ENCODE peak calls at places on chromosomes 5 and 9, in eight cellular contexts. Q is neuronal stem cell; R is CD8-positive, alpha-beta T cell; M is cardiac muscle cell; A is pancreas; P is adrenal gland; N is tibial artery; Z is brain microvascular endothelial cell. Y is an unnamed sample.

GRCh38 chr5:10543585-10544040 is 20.3 kb upstream of the ANKRD33B start:
- DNase-seq in R (no peak), N (no peak), A (no peak), Q (no peak), Z (no peak), P (no peak), M (no peak), Y (no peak)

GRCh38 chr9:83106272-83106671 is 43.3 kb upstream of the RASEF start:
- DNase-seq in Q (no peak), Z (no peak), P (no peak), A (no peak), R (no peak), N (no peak), M (no peak), Y (no peak)

GRCh38 chr5:73170522-73170921 is 2.5 kb upstream of the TMEM174 start:
- DNase-seq in A (no peak), P (no peak), Q (peak), Z (no peak), R (no peak), M (peak), N (no peak), Y (no peak)

GRCh38 chr5:15664961-15665360 is 165.0 kb downstream of the FBXL7 start:
- DNase-seq in Q (no peak), N (no peak), M (no peak), Z (peak), A (no peak), P (no peak), R (no peak), Y (no peak)

GRCh38 chr9:20356392-20357206 is 265.7 kb downstream of the MLLT3 start:
- DNase-seq in Q (peak), Z (peak), M (peak), R (peak), P (peak), N (peak), A (peak), Y (peak)

GRCh38 chr5:149141224-149141956 is at the start of gene ABLIM3:
- DNase-seq in N (peak), M (peak), Q (peak), A (no peak), R (peak), P (peak), Z (peak), Y (peak)

GRCh38 chr5:62281411-62281810 is 24.6 kb upstream of the KIF2A start:
- DNase-seq in P (no peak), N (no peak), M (no peak), R (no peak), Q (no peak), Z (no peak), A (no peak), Y (no peak)

GRCh38 chr5:154708845-154709244 is 46.3 kb upstream of the LARP1 start:
- DNase-seq in M (no peak), N (no peak), P (no peak), A (no peak), R (no peak), Q (no peak), Z (no peak), Y (no peak)

GRCh38 chr9:16928179-16928945 is 57.9 kb upstream of the BNC2 start:
- DNase-seq in M (no peak), R (no peak), Q (no peak), N (no peak), P (no peak), A (no peak), Z (peak), Y (no peak)

GRCh38 chr5:89003563-89004036 is 120.6 kb upstream of the MEF2C start:
- DNase-seq in Q (no peak), N (no peak), P (no peak), R (no peak), M (no peak), Z (no peak), A (no peak), Y (no peak)

GRCh38 chr5:133406632-133407276 is 205.6 kb downstream of the FSTL4 start:
- DNase-seq in R (peak), Z (no peak), N (no peak), M (no peak), Q (no peak), A (no peak), P (no peak), Y (no peak)

GRCh38 chr9:27514551-27514950 is 9.5 kb upstream of the IFNK start:
- DNase-seq in Z (no peak), P (no peak), M (peak), A (peak), N (peak), Q (no peak), R (no peak), Y (no peak)

GRCh38 chr9:97398999-97399758 is 12.7 kb upstream of the TDRD7 start:
- DNase-seq in Q (no peak), N (peak), A (peak), R (peak), Z (peak), M (peak), P (peak), Y (peak)

GRCh38 chr5:77266291-77266690 is 55.8 kb downstream of the PDE8B start:
- DNase-seq in Z (peak), P (no peak), R (no peak), A (no peak), Q (no peak), M (no peak), N (no peak), Y (no peak)

GRCh38 chr9:89422151-89422918 is 75.6 kb downstream of the SEMA4D start:
- DNase-seq in Q (no peak), Z (peak), R (no peak), P (no peak), M (peak), A (no peak), N (no peak), Y (no peak)

GRCh38 chr5:37834542-37835399 is 5.1 kb downstream of the GDNF start:
- DNase-seq in A (no peak), R (no peak), Z (no peak), P (no peak), M (no peak), Q (no peak), N (no peak), Y (no peak)

GRCh38 chr9:91844170-91844569 is 105.9 kb downstream of the ROR2 start:
- DNase-seq in R (no peak), Q (no peak), N (peak), P (no peak), Z (no peak), A (no peak), M (no peak), Y (peak)

GRCh38 chr9:8437259-8437658 is 637.7 kb upstream of the DMAC1 start:
- DNase-seq in M (no peak), R (no peak), A (no peak), Z (no peak), Q (no peak), N (no peak), P (no peak), Y (no peak)

GRCh38 chr9:123601828-123602227 is 245.8 kb downstream of the CRB2 start:
- DNase-seq in A (no peak), P (no peak), Z (no peak), N (no peak), Q (no peak), R (no peak), M (no peak), Y (no peak)

GRCh38 chr5:75062925-75063531 is 10.7 kb upstream of the GCNT4 start:
- DNase-seq in M (no peak), R (no peak), N (no peak), A (no peak), Z (no peak), P (no peak), Q (no peak), Y (no peak)

GRCh38 chr5:100469780-100470179 is 65.4 kb upstream of the FAM174A start:
- DNase-seq in M (no peak), R (no peak), P (no peak), N (no peak), Z (no peak), A (no peak), Q (no peak), Y (no peak)

GRCh38 chr9:127112683-127113539 is 9.5 kb downstream of the ANGPTL2 start:
- DNase-seq in M (no peak), R (no peak), Z (no peak), N (no peak), A (no peak), Q (no peak), P (no peak), Y (no peak)

GRCh38 chr5:149002053-149002452 is 60.8 kb downstream of the SH3TC2 start:
- DNase-seq in N (no peak), M (peak), Q (peak), R (no peak), Z (peak), P (no peak), A (peak), Y (peak)

GRCh38 chr9:130766031-130766903 is 68.8 kb upstream of the ABL1 start:
- DNase-seq in Z (no peak), P (no peak), N (no peak), A (no peak), R (no peak), Q (no peak), M (no peak), Y (no peak)
- H3K27ac ChIP-seq in Z (peak), P (no peak), N (peak), A (no peak), R (no peak), Q (no peak), M (peak), Y (no peak)

DNA sequence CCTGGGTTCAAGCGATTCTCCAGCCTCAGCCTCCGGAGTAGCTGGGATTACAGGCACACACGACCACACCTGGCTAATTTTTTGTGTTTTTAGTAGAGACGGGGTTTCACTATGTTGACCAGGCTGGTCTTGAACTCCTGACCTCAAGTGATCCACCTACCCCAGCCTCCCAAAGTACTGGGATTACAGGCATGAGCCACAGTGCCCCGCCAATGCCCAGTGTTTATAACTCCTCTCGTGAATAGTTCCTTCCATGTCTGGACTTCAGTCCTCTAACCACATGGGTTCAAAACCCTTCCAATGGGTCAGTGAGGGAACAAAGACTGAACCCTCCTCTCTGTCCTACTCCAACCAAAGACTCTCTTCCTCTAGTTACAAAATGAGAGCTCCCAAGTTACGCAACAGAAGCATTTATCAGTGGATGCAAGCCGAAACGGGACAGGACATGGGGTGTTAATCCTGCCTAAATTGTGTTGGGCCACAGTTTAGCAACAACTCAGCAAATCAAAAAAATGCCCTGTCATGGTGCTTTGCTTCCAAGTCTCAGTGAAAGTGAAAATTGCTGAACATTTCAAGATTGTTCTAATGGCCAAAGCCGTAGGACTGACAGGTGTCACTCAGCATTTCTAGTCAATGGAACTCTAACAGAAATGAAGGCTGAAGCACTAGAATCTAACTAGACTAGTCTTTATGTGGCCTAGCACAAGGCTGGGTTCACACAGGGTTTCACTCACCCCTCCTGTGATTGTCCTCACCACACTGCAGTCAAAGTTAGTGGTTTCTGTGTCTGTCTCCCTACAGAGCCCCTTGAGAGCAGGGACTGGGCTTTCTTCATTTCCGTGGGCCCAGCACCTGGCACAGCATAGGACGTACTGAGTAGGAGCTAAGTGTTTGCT is 3.2 kb upstream of the TMEM245 start:
- DNase-seq in M (peak), P (no peak), N (no peak), Z (no peak), R (no peak), A (no peak), Q (no peak), Y (no peak)
- H3K27ac ChIP-seq in M (no peak), P (no peak), N (no peak), Z (no peak), R (no peak), A (no peak), Q (no peak), Y (no peak)

GRCh38 chr9:34376596-34377401 is at the start of gene MYORG:
- DNase-seq in Z (peak), R (peak), N (peak), A (peak), M (peak), Q (peak), P (peak), Y (peak)
- H3K27ac ChIP-seq in Z (no peak), R (peak), N (peak), A (peak), M (no peak), Q (no peak), P (peak), Y (peak)

GRCh38 chr9:130987054-130987453 is 21.9 kb upstream of the LAMC3 start:
- DNase-seq in Z (no peak), M (no peak), N (no peak), R (no peak), P (no peak), A (no peak), Q (no peak), Y (no peak)

GRCh38 chr9:130987738-130988399 is 21.1 kb upstream of the LAMC3 start:
- DNase-seq in R (no peak), A (no peak), Q (no peak), N (no peak), Z (no peak), M (no peak), P (no peak), Y (no peak)

GRCh38 chr9:130989391-130989790 is 19.6 kb upstream of the LAMC3 start:
- DNase-seq in Q (no peak), R (no peak), P (no peak), M (no peak), A (no peak), N (no peak), Z (no peak), Y (no peak)

GRCh38 chr9:130988905-130989304 is 20.1 kb upstream of the LAMC3 start:
- DNase-seq in R (no peak), N (no peak), M (no peak), A (no peak), Q (no peak), Z (no peak), P (no peak), Y (no peak)

DNA sequence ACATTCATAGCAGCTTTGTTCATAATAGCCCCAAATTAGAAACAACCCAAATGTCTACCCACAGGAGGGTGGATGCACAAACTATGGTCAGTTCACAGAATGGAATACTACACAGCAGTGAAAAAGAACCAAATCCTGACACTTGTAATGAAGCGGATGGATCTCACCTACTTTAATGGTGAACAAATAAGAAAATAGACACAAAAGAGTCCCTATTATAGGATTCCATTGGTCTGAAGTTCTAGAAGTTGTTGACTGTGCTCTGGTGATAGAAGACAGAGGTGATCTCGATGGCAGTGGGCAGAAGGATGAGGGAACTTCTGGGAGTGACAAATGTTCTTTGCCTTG is 20.6 kb upstream of the LAMC3 start:
- DNase-seq in N (no peak), Z (no peak), Q (no peak), A (no peak), M (no peak), P (no peak), R (no peak), Y (no peak)
- H3K27ac ChIP-seq in N (no peak), Z (no peak), Q (no peak), A (no peak), M (no peak), P (no peak), R (no peak), Y (no peak)

DNA sequence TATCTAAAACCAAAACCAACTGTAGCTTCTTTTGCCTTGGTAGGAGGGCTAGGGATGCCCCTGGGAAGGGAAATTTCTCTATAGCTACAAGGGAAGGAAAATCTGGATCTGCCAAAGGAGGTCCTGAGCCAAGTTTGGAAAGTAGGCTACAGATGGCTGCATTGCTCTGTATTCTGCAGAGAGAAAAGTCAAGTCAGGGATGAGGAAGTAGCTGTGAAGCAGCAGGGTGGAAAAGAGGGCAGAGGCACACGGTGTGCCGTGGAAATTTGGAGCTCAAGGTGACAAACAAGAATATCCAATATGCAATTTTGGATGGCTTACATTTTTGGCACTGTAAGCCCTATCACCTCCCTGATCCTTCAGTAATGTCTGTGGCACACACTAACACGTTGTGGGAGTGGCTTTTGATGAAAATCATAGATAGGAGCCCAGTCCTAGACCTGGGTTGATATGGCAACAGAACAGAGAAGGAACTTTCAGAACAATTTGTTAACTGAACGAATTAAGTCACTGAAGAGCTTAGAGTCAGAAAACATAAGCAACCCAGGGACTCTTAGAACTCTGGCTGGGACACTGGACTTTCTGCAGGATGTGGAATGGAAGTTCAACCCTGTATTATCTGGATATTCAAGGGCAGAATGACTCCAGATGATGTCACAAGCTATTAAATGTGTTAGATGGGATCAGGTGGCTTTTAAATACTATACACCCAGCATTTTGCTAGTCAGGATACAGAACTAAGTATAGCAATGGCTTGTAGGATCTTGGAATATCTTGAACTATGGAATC is 42.5 kb downstream of the VLDLR start:
- DNase-seq in P (no peak), M (no peak), Q (no peak), Z (no peak), N (no peak), R (no peak), A (no peak), Y (no peak)
- H3K27ac ChIP-seq in P (no peak), M (no peak), Q (no peak), Z (no peak), N (peak), R (no peak), A (no peak), Y (peak)